ENCODE peak calls at places on chromosomes 5 and 9, in ten cellular contexts. One of them, this sample, is unnamed.

GRCh38 chr5:169467382-169467781 is 116.2 kb upstream of the SPDL1 start:
- DNase-seq in RWPE2: no peak
- DNase-seq in left ventricle myocardium inferior: no peak
- DNase-seq in tibial artery: no peak
- DNase-seq in SK-N-SH: no peak
- DNase-seq in hepatocyte: no peak
- DNase-seq in neural progenitor cell: no peak
- DNase-seq in brain microvascular endothelial cell: no peak
- DNase-seq in WERI-Rb-1: no peak
- DNase-seq in HepG2: no peak
- DNase-seq in this sample: no peak

GRCh38 chr5:172163346-172163745 is 24.7 kb downstream of the STK10 start:
- DNase-seq in RWPE2: no peak
- DNase-seq in left ventricle myocardium inferior: peak; percentile 48
- DNase-seq in tibial artery: peak; percentile 38
- DNase-seq in SK-N-SH: no peak
- DNase-seq in hepatocyte: no peak
- DNase-seq in neural progenitor cell: no peak
- DNase-seq in brain microvascular endothelial cell: no peak
- DNase-seq in WERI-Rb-1: no peak
- DNase-seq in HepG2: no peak
- DNase-seq in this sample: no peak

GRCh38 chr9:111898331-111899096 is 1.9 kb downstream of the UGCG start:
- DNase-seq in RWPE2: no peak
- DNase-seq in left ventricle myocardium inferior: no peak
- DNase-seq in tibial artery: no peak
- DNase-seq in SK-N-SH: no peak
- DNase-seq in hepatocyte: no peak
- DNase-seq in neural progenitor cell: no peak
- DNase-seq in brain microvascular endothelial cell: no peak
- DNase-seq in WERI-Rb-1: no peak
- DNase-seq in HepG2: no peak
- DNase-seq in this sample: no peak

GRCh38 chr5:178285399-178286225 is 53.0 kb upstream of the PHYKPL start:
- DNase-seq in RWPE2: peak; percentile 59
- DNase-seq in left ventricle myocardium inferior: no peak
- DNase-seq in tibial artery: peak; percentile 16
- DNase-seq in SK-N-SH: no peak
- DNase-seq in hepatocyte: no peak
- DNase-seq in neural progenitor cell: no peak
- DNase-seq in brain microvascular endothelial cell: no peak
- DNase-seq in WERI-Rb-1: no peak
- DNase-seq in HepG2: no peak
- DNase-seq in this sample: no peak

GRCh38 chr5:96649251-96649937 is 12.8 kb upstream of the CAST start:
- DNase-seq in RWPE2: no peak
- DNase-seq in left ventricle myocardium inferior: no peak
- DNase-seq in tibial artery: no peak
- DNase-seq in SK-N-SH: no peak
- DNase-seq in hepatocyte: no peak
- DNase-seq in neural progenitor cell: no peak
- DNase-seq in brain microvascular endothelial cell: no peak
- DNase-seq in WERI-Rb-1: no peak
- DNase-seq in HepG2: peak; percentile 19
- DNase-seq in this sample: no peak

GRCh38 chr5:1847611-1848010 is 35.1 kb downstream of the IRX4 start:
- DNase-seq in RWPE2: no peak
- DNase-seq in left ventricle myocardium inferior: no peak
- DNase-seq in tibial artery: no peak
- DNase-seq in SK-N-SH: no peak
- DNase-seq in hepatocyte: no peak
- DNase-seq in neural progenitor cell: no peak
- DNase-seq in brain microvascular endothelial cell: no peak
- DNase-seq in WERI-Rb-1: no peak
- DNase-seq in HepG2: no peak
- DNase-seq in this sample: no peak

GRCh38 chr5:162096448-162096847 is 28.9 kb downstream of the GABRG2 start:
- DNase-seq in RWPE2: no peak
- DNase-seq in left ventricle myocardium inferior: no peak
- DNase-seq in tibial artery: no peak
- DNase-seq in SK-N-SH: no peak
- DNase-seq in hepatocyte: peak; percentile 2
- DNase-seq in neural progenitor cell: peak; percentile 29
- DNase-seq in brain microvascular endothelial cell: no peak
- DNase-seq in WERI-Rb-1: no peak
- DNase-seq in HepG2: no peak
- DNase-seq in this sample: peak; percentile 0

GRCh38 chr5:103469288-103470065 is 93.1 kb downstream of the NUDT12 start:
- DNase-seq in RWPE2: no peak
- DNase-seq in left ventricle myocardium inferior: no peak
- DNase-seq in tibial artery: no peak
- DNase-seq in SK-N-SH: no peak
- DNase-seq in hepatocyte: no peak
- DNase-seq in neural progenitor cell: no peak
- DNase-seq in brain microvascular endothelial cell: no peak
- DNase-seq in WERI-Rb-1: no peak
- DNase-seq in HepG2: no peak
- DNase-seq in this sample: no peak

GRCh38 chr9:129071526-129072131 is 9.3 kb upstream of the DOLPP1 start:
- DNase-seq in RWPE2: no peak
- DNase-seq in left ventricle myocardium inferior: no peak
- DNase-seq in tibial artery: no peak
- DNase-seq in SK-N-SH: no peak
- DNase-seq in hepatocyte: no peak
- DNase-seq in neural progenitor cell: peak; percentile 45
- DNase-seq in brain microvascular endothelial cell: no peak
- DNase-seq in WERI-Rb-1: no peak
- DNase-seq in HepG2: no peak
- DNase-seq in this sample: peak; percentile 90

GRCh38 chr9:129069825-129070473 is 11.0 kb upstream of the DOLPP1 start:
- DNase-seq in RWPE2: no peak
- DNase-seq in left ventricle myocardium inferior: no peak
- DNase-seq in tibial artery: no peak
- DNase-seq in SK-N-SH: no peak
- DNase-seq in hepatocyte: no peak
- DNase-seq in neural progenitor cell: no peak
- DNase-seq in brain microvascular endothelial cell: no peak
- DNase-seq in WERI-Rb-1: no peak
- DNase-seq in HepG2: no peak
- DNase-seq in this sample: no peak

GRCh38 chr9:129070670-129071525 is 10.0 kb upstream of the DOLPP1 start:
- DNase-seq in RWPE2: no peak
- DNase-seq in left ventricle myocardium inferior: no peak
- DNase-seq in tibial artery: no peak
- DNase-seq in SK-N-SH: no peak
- DNase-seq in hepatocyte: no peak
- DNase-seq in neural progenitor cell: no peak
- DNase-seq in brain microvascular endothelial cell: no peak
- DNase-seq in WERI-Rb-1: no peak
- DNase-seq in HepG2: no peak
- DNase-seq in this sample: peak; percentile 71

GRCh38 chr9:129068110-129068509 is 12.8 kb upstream of the DOLPP1 start:
- DNase-seq in RWPE2: no peak
- DNase-seq in left ventricle myocardium inferior: no peak
- DNase-seq in tibial artery: no peak
- DNase-seq in SK-N-SH: no peak
- DNase-seq in hepatocyte: no peak
- DNase-seq in neural progenitor cell: no peak
- DNase-seq in brain microvascular endothelial cell: no peak
- DNase-seq in WERI-Rb-1: no peak
- DNase-seq in HepG2: no peak
- DNase-seq in this sample: no peak

GRCh38 chr9:129069128-129069824 is 11.6 kb upstream of the DOLPP1 start:
- DNase-seq in RWPE2: no peak
- DNase-seq in left ventricle myocardium inferior: peak; percentile 83
- DNase-seq in tibial artery: peak; percentile 70
- DNase-seq in SK-N-SH: peak; percentile 72
- DNase-seq in hepatocyte: peak; percentile 54
- DNase-seq in neural progenitor cell: no peak
- DNase-seq in brain microvascular endothelial cell: no peak
- DNase-seq in WERI-Rb-1: peak; percentile 84
- DNase-seq in HepG2: no peak
- DNase-seq in this sample: no peak
- H3K4me3 ChIP-seq in RWPE2: no peak overlapping the region
- H3K4me3 ChIP-seq in left ventricle myocardium inferior: peak overlapping the region; percentile 40
- H3K4me3 ChIP-seq in tibial artery: no peak overlapping the region
- H3K4me3 ChIP-seq in SK-N-SH: no peak overlapping the region
- H3K4me3 ChIP-seq in hepatocyte: no peak overlapping the region
- H3K4me3 ChIP-seq in neural progenitor cell: no peak overlapping the region
- H3K4me3 ChIP-seq in brain microvascular endothelial cell: no peak overlapping the region
- H3K4me3 ChIP-seq in WERI-Rb-1: no peak overlapping the region
- H3K4me3 ChIP-seq in HepG2: no peak overlapping the region
- H3K4me3 ChIP-seq in this sample: no peak overlapping the region

GRCh38 chr5:126913316-126913715 is 117.0 kb downstream of the MARCHF3 start:
- DNase-seq in RWPE2: no peak
- DNase-seq in left ventricle myocardium inferior: no peak
- DNase-seq in tibial artery: no peak
- DNase-seq in SK-N-SH: no peak
- DNase-seq in hepatocyte: no peak
- DNase-seq in neural progenitor cell: no peak
- DNase-seq in brain microvascular endothelial cell: no peak
- DNase-seq in WERI-Rb-1: no peak
- DNase-seq in HepG2: no peak
- DNase-seq in this sample: no peak

GRCh38 chr5:126915496-126915895 is 114.9 kb downstream of the MARCHF3 start:
- DNase-seq in RWPE2: no peak
- DNase-seq in left ventricle myocardium inferior: no peak
- DNase-seq in tibial artery: no peak
- DNase-seq in SK-N-SH: no peak
- DNase-seq in hepatocyte: no peak
- DNase-seq in neural progenitor cell: no peak
- DNase-seq in brain microvascular endothelial cell: no peak
- DNase-seq in WERI-Rb-1: no peak
- DNase-seq in HepG2: no peak
- DNase-seq in this sample: no peak

GRCh38 chr5:126914813-126915436 is 115.4 kb downstream of the MARCHF3 start:
- DNase-seq in RWPE2: no peak
- DNase-seq in left ventricle myocardium inferior: no peak
- DNase-seq in tibial artery: no peak
- DNase-seq in SK-N-SH: no peak
- DNase-seq in hepatocyte: no peak
- DNase-seq in neural progenitor cell: no peak
- DNase-seq in brain microvascular endothelial cell: no peak
- DNase-seq in WERI-Rb-1: no peak
- DNase-seq in HepG2: no peak
- DNase-seq in this sample: no peak

GRCh38 chr5:126909856-126910255 is 120.5 kb downstream of the MARCHF3 start:
- DNase-seq in RWPE2: no peak
- DNase-seq in left ventricle myocardium inferior: no peak
- DNase-seq in tibial artery: no peak
- DNase-seq in SK-N-SH: no peak
- DNase-seq in hepatocyte: no peak
- DNase-seq in neural progenitor cell: no peak
- DNase-seq in brain microvascular endothelial cell: no peak
- DNase-seq in WERI-Rb-1: no peak
- DNase-seq in HepG2: no peak
- DNase-seq in this sample: no peak

GRCh38 chr5:126912607-126913006 is 117.8 kb downstream of the MARCHF3 start:
- DNase-seq in RWPE2: no peak
- DNase-seq in left ventricle myocardium inferior: no peak
- DNase-seq in tibial artery: no peak
- DNase-seq in SK-N-SH: peak; percentile 11
- DNase-seq in hepatocyte: no peak
- DNase-seq in neural progenitor cell: no peak
- DNase-seq in brain microvascular endothelial cell: no peak
- DNase-seq in WERI-Rb-1: no peak
- DNase-seq in HepG2: no peak
- DNase-seq in this sample: no peak
- H3K36me3 ChIP-seq in RWPE2: no peaks in the 10 kb centered on the region
- H3K36me3 ChIP-seq in left ventricle myocardium inferior: peaks cover 40% of the 10 kb centered on the region
- H3K36me3 ChIP-seq in tibial artery: no peaks in the 10 kb centered on the region
- H3K36me3 ChIP-seq in SK-N-SH: peaks cover 16% of the 10 kb centered on the region
- H3K36me3 ChIP-seq in hepatocyte: no peaks in the 10 kb centered on the region
- H3K36me3 ChIP-seq in neural progenitor cell: no peaks in the 10 kb centered on the region
- H3K36me3 ChIP-seq in brain microvascular endothelial cell: no peaks in the 10 kb centered on the region
- H3K36me3 ChIP-seq in WERI-Rb-1: peaks cover 4% of the 10 kb centered on the region
- H3K36me3 ChIP-seq in HepG2: no peaks in the 10 kb centered on the region
- H3K36me3 ChIP-seq in this sample: peaks cover 1% of the 10 kb centered on the region

DNA sequence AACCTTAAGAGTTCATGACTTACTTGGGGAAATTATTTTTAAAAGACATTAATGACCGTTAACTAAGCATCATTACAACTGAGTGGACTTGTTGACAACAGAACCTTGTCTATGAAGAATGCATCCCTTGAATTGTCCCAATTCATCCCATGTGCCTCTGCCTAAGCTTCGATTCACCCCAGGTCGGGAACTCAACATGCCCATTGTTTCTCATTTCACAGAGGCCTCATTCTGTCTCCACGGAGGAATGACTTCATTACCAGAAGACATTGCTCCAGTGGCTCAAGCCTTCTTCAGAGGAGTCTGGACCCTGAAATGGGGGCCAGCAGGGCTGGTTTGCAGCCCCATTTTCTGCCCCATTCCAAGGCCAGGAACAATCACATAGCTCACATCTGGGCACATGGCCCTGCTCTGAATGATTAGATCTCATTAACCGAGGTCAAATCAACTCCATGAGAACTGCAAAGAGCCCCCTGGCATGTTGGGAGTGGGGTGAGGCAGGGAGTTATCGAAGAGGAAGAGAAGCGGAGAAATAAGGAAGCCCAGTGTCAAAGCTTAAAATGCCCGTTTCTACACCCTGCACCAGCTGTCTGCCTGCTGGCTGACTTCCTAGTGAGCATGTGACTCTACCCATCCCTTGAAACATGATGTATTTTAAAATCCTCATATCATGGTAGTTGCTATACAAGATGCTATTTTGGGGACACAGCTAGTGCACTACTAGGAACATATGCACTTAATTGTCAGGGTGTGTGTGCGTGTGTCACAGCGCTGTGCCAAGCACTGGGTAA is 137.3 kb downstream of the LHFPL2 start:
- DNase-seq in RWPE2: no peak
- DNase-seq in left ventricle myocardium inferior: no peak
- DNase-seq in tibial artery: peak; percentile 67
- DNase-seq in SK-N-SH: no peak
- DNase-seq in hepatocyte: no peak
- DNase-seq in neural progenitor cell: no peak
- DNase-seq in brain microvascular endothelial cell: no peak
- DNase-seq in WERI-Rb-1: no peak
- DNase-seq in HepG2: no peak
- DNase-seq in this sample: no peak
- H3K4me3 ChIP-seq in RWPE2: no peak overlapping the region
- H3K4me3 ChIP-seq in left ventricle myocardium inferior: peak overlapping the region; percentile 65
- H3K4me3 ChIP-seq in tibial artery: no peak overlapping the region
- H3K4me3 ChIP-seq in SK-N-SH: no peak overlapping the region
- H3K4me3 ChIP-seq in hepatocyte: no peak overlapping the region
- H3K4me3 ChIP-seq in neural progenitor cell: no peak overlapping the region
- H3K4me3 ChIP-seq in brain microvascular endothelial cell: no peak overlapping the region
- H3K4me3 ChIP-seq in WERI-Rb-1: no peak overlapping the region
- H3K4me3 ChIP-seq in HepG2: no peak overlapping the region
- H3K4me3 ChIP-seq in this sample: no peak overlapping the region

GRCh38 chr5:7872517-7873149 is 3.7 kb downstream of the MTRR start:
- DNase-seq in RWPE2: no peak
- DNase-seq in left ventricle myocardium inferior: no peak
- DNase-seq in tibial artery: no peak
- DNase-seq in SK-N-SH: no peak
- DNase-seq in hepatocyte: no peak
- DNase-seq in neural progenitor cell: no peak
- DNase-seq in brain microvascular endothelial cell: no peak
- DNase-seq in WERI-Rb-1: no peak
- DNase-seq in HepG2: no peak
- DNase-seq in this sample: no peak

GRCh38 chr5:7873216-7873615 is 4.3 kb downstream of the MTRR start:
- DNase-seq in RWPE2: no peak
- DNase-seq in left ventricle myocardium inferior: no peak
- DNase-seq in tibial artery: no peak
- DNase-seq in SK-N-SH: no peak
- DNase-seq in hepatocyte: no peak
- DNase-seq in neural progenitor cell: no peak
- DNase-seq in brain microvascular endothelial cell: no peak
- DNase-seq in WERI-Rb-1: no peak
- DNase-seq in HepG2: no peak
- DNase-seq in this sample: no peak

GRCh38 chr5:7874639-7875038 is 5.7 kb downstream of the MTRR start:
- DNase-seq in RWPE2: no peak
- DNase-seq in left ventricle myocardium inferior: no peak
- DNase-seq in tibial artery: no peak
- DNase-seq in SK-N-SH: no peak
- DNase-seq in hepatocyte: no peak
- DNase-seq in neural progenitor cell: no peak
- DNase-seq in brain microvascular endothelial cell: no peak
- DNase-seq in WERI-Rb-1: no peak
- DNase-seq in HepG2: no peak
- DNase-seq in this sample: no peak

GRCh38 chr5:7876867-7877266 is 7.9 kb downstream of the MTRR start:
- DNase-seq in RWPE2: no peak
- DNase-seq in left ventricle myocardium inferior: no peak
- DNase-seq in tibial artery: no peak
- DNase-seq in SK-N-SH: no peak
- DNase-seq in hepatocyte: no peak
- DNase-seq in neural progenitor cell: no peak
- DNase-seq in brain microvascular endothelial cell: peak; percentile 65
- DNase-seq in WERI-Rb-1: no peak
- DNase-seq in HepG2: no peak
- DNase-seq in this sample: no peak

DNA sequence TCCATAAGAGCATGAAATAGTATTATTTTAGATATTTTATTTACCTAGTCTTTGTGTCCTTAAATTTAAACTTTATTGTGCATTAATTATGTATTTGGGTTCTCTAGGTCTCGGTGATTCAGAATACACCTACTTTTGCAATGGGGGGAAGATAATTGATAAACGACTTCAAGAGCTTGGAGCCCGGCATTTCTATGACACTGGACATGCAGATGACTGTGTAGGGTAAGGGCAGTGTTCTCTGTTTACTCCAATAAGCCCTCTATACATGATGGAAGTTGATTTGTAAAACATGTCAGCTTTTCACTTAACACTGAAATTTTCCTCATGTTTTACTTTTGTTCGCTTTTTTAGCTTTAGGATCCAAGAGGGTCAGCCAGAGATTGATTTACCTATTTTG is 6.2 kb downstream of the MTRR start:
- DNase-seq in RWPE2: no peak
- DNase-seq in left ventricle myocardium inferior: no peak
- DNase-seq in tibial artery: no peak
- DNase-seq in SK-N-SH: no peak
- DNase-seq in hepatocyte: no peak
- DNase-seq in neural progenitor cell: no peak
- DNase-seq in brain microvascular endothelial cell: no peak
- DNase-seq in WERI-Rb-1: no peak
- DNase-seq in HepG2: no peak
- DNase-seq in this sample: no peak
- H3K36me3 ChIP-seq in RWPE2: peaks cover 96% of the 10 kb centered on the region
- H3K36me3 ChIP-seq in left ventricle myocardium inferior: peaks cover 51% of the 10 kb centered on the region
- H3K36me3 ChIP-seq in tibial artery: peaks cover 54% of the 10 kb centered on the region
- H3K36me3 ChIP-seq in SK-N-SH: peaks cover 37% of the 10 kb centered on the region
- H3K36me3 ChIP-seq in hepatocyte: peaks cover 3% of the 10 kb centered on the region
- H3K36me3 ChIP-seq in neural progenitor cell: peaks cover 17% of the 10 kb centered on the region
- H3K36me3 ChIP-seq in brain microvascular endothelial cell: peaks cover 20% of the 10 kb centered on the region
- H3K36me3 ChIP-seq in WERI-Rb-1: peaks cover 84% of the 10 kb centered on the region
- H3K36me3 ChIP-seq in HepG2: peaks cover 7% of the 10 kb centered on the region
- H3K36me3 ChIP-seq in this sample: peaks cover 15% of the 10 kb centered on the region